ENCODE peak calls at places on chromosomes 2 and 18, in eight cellular contexts. G is cardiac muscle cell, Q is fibroblast of the aortic adventitia, R is foreskin fibroblast, E is cardiac fibroblast, T is OCI-LY7, Y is bronchial epithelial cell, P is breast epithelium. N is an unnamed sample.
A peak's percentile ranks its signal among the peaks of the same experiment; 100 is the strongest.

GRCh38 chr2:186201371-186201770 is 284.7 kb upstream of the ZC3H15 start:
- DNase-seq in G (peak; percentile 4), Q (no peak), R (peak; percentile 4), E (peak; percentile 14), T (no peak), Y (peak; percentile 18), P (no peak), N (no peak)

GRCh38 chr2:148981350-148981749 is 57.1 kb upstream of the LYPD6B start:
- DNase-seq in G (peak; percentile 43), Q (no peak), R (no peak), E (no peak), T (no peak), Y (no peak), P (no peak), N (no peak)

GRCh38 chr18:61308795-61309393 is 24.3 kb upstream of the CDH20 start:
- DNase-seq in G (no peak), Q (no peak), R (peak; percentile 6), E (no peak), T (no peak), Y (no peak), P (no peak), N (peak; percentile 96)

GRCh38 chr18:42839408-42839807 is 276.1 kb downstream of the RIT2 start:
- DNase-seq in G (peak; percentile 24), Q (peak; percentile 2), R (no peak), E (peak; percentile 37), T (no peak), Y (no peak), P (no peak), N (no peak)

GRCh38 chr2:241760301-241760771 is 16.3 kb upstream of the GAL3ST2 start:
- DNase-seq in G (no peak), Q (no peak), R (no peak), E (no peak), T (peak; percentile 11), Y (no peak), P (no peak), N (no peak)

GRCh38 chr2:11710210-11710609 is 36.2 kb upstream of the LPIN1 start:
- DNase-seq in G (peak; percentile 88), Q (peak; percentile 92), R (peak; percentile 87), E (peak; percentile 86), T (no peak), Y (peak; percentile 85), P (no peak), N (no peak)

GRCh38 chr2:31580321-31581117 is at the start of gene SRD5A2:
- DNase-seq in G (no peak), Q (no peak), R (peak; percentile 49), E (no peak), T (no peak), Y (no peak), P (no peak), N (no peak)

GRCh38 chr2:68726608-68727367 is 7.8 kb upstream of the ARHGAP25 start:
- DNase-seq in G (peak; percentile 6), Q (no peak), R (no peak), E (no peak), T (peak; percentile 94), Y (peak; percentile 58), P (no peak), N (peak; percentile 99)

GRCh38 chr18:54140641-54141040 is 83.8 kb downstream of the MBD2 start:
- DNase-seq in G (peak; percentile 28), Q (peak; percentile 69), R (peak; percentile 64), E (peak; percentile 26), T (no peak), Y (no peak), P (no peak), N (no peak)

GRCh38 chr2:104734937-104735586 is 118.9 kb upstream of the POU3F3 start:
- DNase-seq in G (no peak), Q (no peak), R (no peak), E (no peak), T (no peak), Y (no peak), P (no peak), N (peak; percentile 72)

GRCh38 chr2:10620481-10620880 is 69.3 kb downstream of the NOL10 start:
- DNase-seq in G (peak; percentile 74), Q (peak; percentile 34), R (peak; percentile 83), E (peak; percentile 50), T (no peak), Y (peak; percentile 50), P (no peak), N (peak; percentile 81)

GRCh38 chr2:105287692-105288091 is 41.8 kb downstream of the TGFBRAP1 start:
- DNase-seq in G (peak; percentile 51), Q (peak; percentile 40), R (peak; percentile 64), E (peak; percentile 48), T (peak; percentile 31), Y (peak; percentile 50), P (no peak), N (peak; percentile 62)

DNA sequence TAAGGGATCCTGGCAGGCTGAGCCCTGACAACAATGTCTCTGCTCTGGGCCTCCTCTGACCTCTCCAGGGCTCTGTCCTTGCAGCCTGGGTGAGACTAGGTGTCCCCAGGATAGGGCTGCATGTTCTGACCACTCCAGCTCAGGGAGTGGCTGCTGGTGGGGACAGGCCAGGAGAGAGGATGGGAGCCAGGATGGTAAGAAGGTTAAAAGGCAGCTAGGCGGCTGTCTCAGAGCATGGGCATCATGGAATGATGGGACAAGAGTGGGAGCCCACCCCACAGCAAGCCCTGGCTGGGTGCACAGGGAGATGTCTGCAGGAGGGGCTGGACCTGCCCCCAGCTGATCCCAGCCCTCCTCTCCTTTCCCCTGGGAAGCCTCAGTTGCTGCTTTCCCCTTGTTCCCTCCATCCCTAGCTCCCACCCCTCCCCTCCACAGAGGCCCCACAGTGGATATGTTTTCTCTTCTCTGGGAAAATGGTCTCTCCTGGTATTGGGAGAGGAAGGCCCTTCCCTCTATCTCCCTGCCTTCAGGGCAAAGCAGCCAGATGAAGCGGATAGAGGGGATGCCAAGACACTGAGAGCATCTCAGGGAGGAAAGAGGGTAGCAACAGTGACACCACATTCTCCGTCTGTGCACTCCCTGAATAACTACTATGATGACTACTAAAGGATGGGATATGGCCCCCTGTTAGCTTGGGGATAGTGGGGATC is 334.3 kb downstream of the DYSF start:
- DNase-seq in G (no peak), Q (no peak), R (peak; percentile 64), E (no peak), T (no peak), Y (no peak), P (no peak), N (no peak)
- H3K4me3 ChIP-seq in G (no peak overlapping the region), Q (no peak overlapping the region), R (no peak overlapping the region), E (no peak overlapping the region), T (no peak overlapping the region), Y (no peak overlapping the region), P (no peak overlapping the region), N (no peak overlapping the region)

DNA sequence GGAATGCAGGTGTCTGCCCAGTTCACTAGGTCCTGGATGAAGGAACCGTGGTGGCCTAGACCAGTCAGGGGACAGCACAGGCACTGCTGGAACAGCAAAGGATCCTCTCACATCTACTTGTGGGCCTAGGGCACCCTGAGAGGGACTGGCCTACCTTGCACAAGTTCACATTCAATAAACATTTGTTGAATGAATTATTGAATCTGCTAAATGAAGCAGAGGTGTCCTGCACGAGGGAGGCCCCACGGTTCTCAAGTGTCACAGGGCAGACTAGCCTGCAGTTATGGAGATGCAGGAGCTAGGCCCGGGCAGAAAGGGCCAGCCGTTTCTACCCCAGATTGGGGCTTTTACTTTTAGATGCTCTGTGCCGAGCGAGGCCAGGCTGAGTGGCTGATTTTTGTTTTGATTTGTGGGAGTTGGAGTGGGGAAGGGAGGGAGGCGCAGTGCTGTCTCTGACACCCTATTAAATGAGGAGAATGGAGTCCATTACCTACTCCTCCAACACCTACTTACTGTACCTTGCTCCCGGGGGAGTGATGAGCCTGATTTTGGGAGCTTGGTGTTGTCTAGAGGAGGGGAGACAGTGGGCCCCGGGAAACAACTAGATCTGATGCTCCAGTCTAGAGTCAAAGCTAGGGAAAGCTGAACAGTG is 18.4 kb downstream of the SH2D6 start:
- DNase-seq in G (no peak), Q (no peak), R (peak; percentile 42), E (no peak), T (no peak), Y (no peak), P (no peak), N (no peak)
- H3K4me3 ChIP-seq in G (no peak overlapping the region), Q (no peak overlapping the region), R (no peak overlapping the region), E (no peak overlapping the region), T (peak overlapping the region; percentile 32), Y (no peak overlapping the region), P (peak overlapping the region; percentile 66), N (no peak overlapping the region)

GRCh38 chr2:142588269-142588668 is 289.2 kb upstream of the KYNU start:
- DNase-seq in G (no peak), Q (no peak), R (no peak), E (no peak), T (no peak), Y (no peak), P (no peak), N (no peak)

GRCh38 chr2:142582317-142582716 is 295.1 kb upstream of the KYNU start:
- DNase-seq in G (no peak), Q (no peak), R (no peak), E (no peak), T (no peak), Y (no peak), P (no peak), N (no peak)

GRCh38 chr2:142581491-142581890 is 296.0 kb upstream of the KYNU start:
- DNase-seq in G (no peak), Q (no peak), R (no peak), E (no peak), T (no peak), Y (no peak), P (no peak), N (no peak)

GRCh38 chr2:142586693-142587432 is 290.6 kb upstream of the KYNU start:
- DNase-seq in G (no peak), Q (no peak), R (no peak), E (no peak), T (peak; percentile 39), Y (no peak), P (no peak), N (no peak)

GRCh38 chr2:142585785-142586184 is 291.7 kb upstream of the KYNU start:
- DNase-seq in G (no peak), Q (no peak), R (no peak), E (no peak), T (no peak), Y (no peak), P (no peak), N (no peak)
- H3K4me3 ChIP-seq in G (no peak overlapping the region), Q (no peak overlapping the region), R (no peak overlapping the region), E (no peak overlapping the region), T (no peak overlapping the region), Y (no peak overlapping the region), P (no peak overlapping the region), N (no peak overlapping the region)

GRCh38 chr2:100752628-100753333 is 67.2 kb upstream of the NPAS2 start:
- DNase-seq in G (peak; percentile 93), Q (peak; percentile 92), R (peak; percentile 87), E (peak; percentile 94), T (no peak), Y (peak; percentile 97), P (no peak), N (no peak)
- H3K4me3 ChIP-seq in G (no peak overlapping the region), Q (no peak overlapping the region), R (no peak overlapping the region), E (no peak overlapping the region), T (no peak overlapping the region), Y (no peak overlapping the region), P (no peak overlapping the region), N (no peak overlapping the region)